ENCODE peak calls at places on chromosomes 13 and 19, in seven cellular contexts. One of them, this sample, is unnamed.
A peak's percentile ranks its signal among the peaks of the same experiment; 100 is the strongest.

GRCh38 chr19:18597809-18598660 is 8.6 kb downstream of the CRLF1 start:
- DNase-seq in heart left ventricle: no peak
- DNase-seq in H1: no peak
- DNase-seq in PC-3: no peak
- DNase-seq in fibroblast of lung: no peak
- DNase-seq in HepG2: no peak
- DNase-seq in ovary: no peak
- DNase-seq in this sample: no peak

GRCh38 chr13:97301382-97302095 is 79.4 kb downstream of the MBNL2 start:
- DNase-seq in heart left ventricle: no peak
- DNase-seq in HepG2: no peak
- DNase-seq in PC-3: no peak
- DNase-seq in ovary: no peak
- DNase-seq in H1: no peak
- DNase-seq in fibroblast of lung: no peak
- DNase-seq in this sample: no peak

GRCh38 chr19:3098515-3099346 is 4.6 kb downstream of the GNA11 start:
- DNase-seq in fibroblast of lung: no peak
- DNase-seq in PC-3: no peak
- DNase-seq in HepG2: no peak
- DNase-seq in ovary: no peak
- DNase-seq in H1: no peak
- DNase-seq in heart left ventricle: peak; percentile 89
- DNase-seq in this sample: no peak

GRCh38 chr19:1468274-1469199 is 10.5 kb downstream of the C19orf25 start:
- DNase-seq in heart left ventricle: no peak
- DNase-seq in fibroblast of lung: no peak
- DNase-seq in H1: no peak
- DNase-seq in ovary: no peak
- DNase-seq in HepG2: no peak
- DNase-seq in PC-3: peak; percentile 32
- DNase-seq in this sample: peak; percentile 27

GRCh38 chr19:1102407-1103106 is 1.2 kb upstream of the GPX4 start:
- DNase-seq in ovary: peak; percentile 67
- DNase-seq in heart left ventricle: no peak
- DNase-seq in fibroblast of lung: peak; percentile 100
- DNase-seq in PC-3: peak; percentile 96
- DNase-seq in HepG2: peak; percentile 91
- DNase-seq in H1: no peak
- DNase-seq in this sample: peak; percentile 100

GRCh38 chr13:79779061-79779460 is 298.1 kb downstream of the NDFIP2 start:
- DNase-seq in fibroblast of lung: no peak
- DNase-seq in ovary: no peak
- DNase-seq in PC-3: no peak
- DNase-seq in heart left ventricle: no peak
- DNase-seq in HepG2: no peak
- DNase-seq in H1: no peak
- DNase-seq in this sample: no peak

GRCh38 chr19:43506629-43507028 is 2.1 kb upstream of the PHLDB3 start:
- DNase-seq in H1: no peak
- DNase-seq in ovary: no peak
- DNase-seq in HepG2: no peak
- DNase-seq in heart left ventricle: no peak
- DNase-seq in fibroblast of lung: no peak
- DNase-seq in PC-3: no peak
- DNase-seq in this sample: no peak

GRCh38 chr13:79593611-79594275 is 112.8 kb downstream of the NDFIP2 start:
- DNase-seq in PC-3: peak; percentile 40
- DNase-seq in HepG2: no peak
- DNase-seq in heart left ventricle: no peak
- DNase-seq in H1: no peak
- DNase-seq in ovary: no peak
- DNase-seq in fibroblast of lung: peak; percentile 86
- DNase-seq in this sample: peak; percentile 85

GRCh38 chr19:10346509-10346908 is 7.1 kb upstream of the ICAM3 start:
- DNase-seq in fibroblast of lung: no peak
- DNase-seq in heart left ventricle: peak; percentile 50
- DNase-seq in PC-3: no peak
- DNase-seq in H1: no peak
- DNase-seq in HepG2: peak; percentile 74
- DNase-seq in ovary: no peak
- DNase-seq in this sample: peak; percentile 4

GRCh38 chr13:50444726-50445125 is 398.8 kb downstream of the DLEU7 start:
- DNase-seq in PC-3: no peak
- DNase-seq in ovary: no peak
- DNase-seq in fibroblast of lung: peak; percentile 77
- DNase-seq in H1: no peak
- DNase-seq in heart left ventricle: no peak
- DNase-seq in HepG2: no peak
- DNase-seq in this sample: no peak

GRCh38 chr13:97986841-97987240 is 33.4 kb downstream of the IPO5 start:
- DNase-seq in H1: no peak
- DNase-seq in heart left ventricle: no peak
- DNase-seq in ovary: no peak
- DNase-seq in fibroblast of lung: no peak
- DNase-seq in PC-3: no peak
- DNase-seq in HepG2: no peak
- DNase-seq in this sample: no peak

GRCh38 chr19:2613507-2614295 is 88.8 kb downstream of the GNG7 start:
- DNase-seq in HepG2: no peak
- DNase-seq in heart left ventricle: no peak
- DNase-seq in PC-3: peak; percentile 53
- DNase-seq in H1: no peak
- DNase-seq in fibroblast of lung: peak; percentile 23
- DNase-seq in ovary: no peak
- DNase-seq in this sample: no peak

GRCh38 chr19:43618921-43619261 is 538 bp downstream of the ZNF428 start:
- DNase-seq in heart left ventricle: no peak
- DNase-seq in ovary: no peak
- DNase-seq in H1: no peak
- DNase-seq in fibroblast of lung: no peak
- DNase-seq in HepG2: peak; percentile 79
- DNase-seq in PC-3: peak; percentile 12
- DNase-seq in this sample: no peak

GRCh38 chr13:30408319-30409101 is 13.8 kb upstream of the UBE2L5 start:
- DNase-seq in fibroblast of lung: peak; percentile 87
- DNase-seq in HepG2: peak; percentile 86
- DNase-seq in PC-3: peak; percentile 89
- DNase-seq in heart left ventricle: peak; percentile 95
- DNase-seq in H1: peak; percentile 92
- DNase-seq in ovary: peak; percentile 97
- DNase-seq in this sample: peak; percentile 75

GRCh38 chr13:31100721-31101120 is 61.0 kb downstream of the HSPH1 start:
- DNase-seq in fibroblast of lung: no peak
- DNase-seq in H1: no peak
- DNase-seq in ovary: no peak
- DNase-seq in PC-3: no peak
- DNase-seq in heart left ventricle: no peak
- DNase-seq in HepG2: no peak
- DNase-seq in this sample: no peak

GRCh38 chr13:95492044-95492801 is 60.3 kb upstream of the CLDN10 start:
- DNase-seq in ovary: no peak
- DNase-seq in HepG2: no peak
- DNase-seq in H1: no peak
- DNase-seq in heart left ventricle: no peak
- DNase-seq in PC-3: peak; percentile 32
- DNase-seq in fibroblast of lung: no peak
- DNase-seq in this sample: peak; percentile 73

GRCh38 chr19:5058456-5059190 is 89.7 kb downstream of the KDM4B start:
- DNase-seq in PC-3: peak; percentile 50
- DNase-seq in heart left ventricle: no peak
- DNase-seq in H1: no peak
- DNase-seq in ovary: no peak
- DNase-seq in fibroblast of lung: peak; percentile 59
- DNase-seq in HepG2: no peak
- DNase-seq in this sample: peak; percentile 23

GRCh38 chr19:4368128-4368820 is 24.9 kb downstream of the MPND start:
- DNase-seq in H1: no peak
- DNase-seq in heart left ventricle: no peak
- DNase-seq in PC-3: no peak
- DNase-seq in fibroblast of lung: peak; percentile 36
- DNase-seq in ovary: peak; percentile 69
- DNase-seq in HepG2: no peak
- DNase-seq in this sample: peak; percentile 22

GRCh38 chr19:43290568-43291359 is 21.4 kb upstream of the PSG9 start:
- DNase-seq in PC-3: no peak
- DNase-seq in fibroblast of lung: no peak
- DNase-seq in ovary: no peak
- DNase-seq in H1: no peak
- DNase-seq in heart left ventricle: no peak
- DNase-seq in HepG2: no peak
- DNase-seq in this sample: no peak

GRCh38 chr13:49459580-49459979 is 15.5 kb downstream of the SETDB2 start:
- DNase-seq in HepG2: no peak
- DNase-seq in H1: no peak
- DNase-seq in heart left ventricle: no peak
- DNase-seq in fibroblast of lung: no peak
- DNase-seq in ovary: no peak
- DNase-seq in PC-3: no peak
- DNase-seq in this sample: no peak

GRCh38 chr19:17306285-17306714 is 628 bp downstream of the MRPL34 start:
- DNase-seq in H1: no peak
- DNase-seq in ovary: no peak
- DNase-seq in PC-3: peak; percentile 33
- DNase-seq in HepG2: no peak
- DNase-seq in fibroblast of lung: no peak
- DNase-seq in heart left ventricle: no peak
- DNase-seq in this sample: no peak

GRCh38 chr19:42284641-42285341 is 15.7 kb downstream of the CIC start:
- DNase-seq in fibroblast of lung: no peak
- DNase-seq in heart left ventricle: no peak
- DNase-seq in HepG2: no peak
- DNase-seq in ovary: peak; percentile 75
- DNase-seq in PC-3: no peak
- DNase-seq in H1: no peak
- DNase-seq in this sample: no peak

GRCh38 chr13:72990883-72991282 is 67.9 kb upstream of the KLF5 start:
- DNase-seq in HepG2: no peak
- DNase-seq in heart left ventricle: no peak
- DNase-seq in PC-3: no peak
- DNase-seq in fibroblast of lung: no peak
- DNase-seq in ovary: no peak
- DNase-seq in H1: no peak
- DNase-seq in this sample: no peak

DNA sequence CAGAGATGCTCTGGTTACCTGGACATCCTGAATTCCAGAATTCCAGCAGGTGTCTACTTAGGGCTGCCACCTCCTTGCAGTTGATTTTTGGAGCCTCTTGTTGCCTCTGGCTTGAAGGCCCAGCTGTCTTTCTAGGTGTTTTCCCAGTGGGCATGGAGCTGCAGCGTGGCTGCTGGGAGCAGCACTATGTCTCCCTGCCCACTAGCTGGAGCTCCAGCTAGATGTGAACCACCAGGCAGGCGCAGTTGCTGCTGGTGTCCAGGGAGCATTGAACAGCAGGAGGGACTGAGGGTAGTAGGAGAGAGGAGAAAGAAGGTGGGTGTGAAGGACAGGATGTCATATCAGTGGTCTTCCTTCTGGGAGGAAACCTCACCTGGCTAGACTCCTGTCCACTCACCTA is 9.9 kb upstream of the SELENOW start:
- DNase-seq in fibroblast of lung: no peak
- DNase-seq in HepG2: no peak
- DNase-seq in ovary: no peak
- DNase-seq in PC-3: no peak
- DNase-seq in heart left ventricle: no peak
- DNase-seq in H1: no peak
- DNase-seq in this sample: no peak
- TF ChIP-seq CTCF in fibroblast of lung: no peak
- TF ChIP-seq CTCF in HepG2: peak; percentile 52
- TF ChIP-seq CTCF in ovary: no peak
- TF ChIP-seq CTCF in PC-3: no peak
- TF ChIP-seq CTCF in heart left ventricle: no peak
- TF ChIP-seq CTCF in H1: no peak
- TF ChIP-seq CTCF in this sample: no peak

GRCh38 chr19:15195987-15196682 is 4.7 kb downstream of the NOTCH3 start:
- DNase-seq in fibroblast of lung: peak; percentile 33
- DNase-seq in H1: no peak
- DNase-seq in HepG2: no peak
- DNase-seq in ovary: peak; percentile 48
- DNase-seq in PC-3: peak; percentile 96
- DNase-seq in heart left ventricle: no peak
- DNase-seq in this sample: peak; percentile 79

GRCh38 chr19:15199219-15199651 is 1.6 kb downstream of the NOTCH3 start:
- DNase-seq in ovary: no peak
- DNase-seq in HepG2: no peak
- DNase-seq in heart left ventricle: no peak
- DNase-seq in PC-3: no peak
- DNase-seq in fibroblast of lung: no peak
- DNase-seq in H1: no peak
- DNase-seq in this sample: no peak

GRCh38 chr19:15196683-15197005 is 4.2 kb downstream of the NOTCH3 start:
- DNase-seq in HepG2: no peak
- DNase-seq in heart left ventricle: no peak
- DNase-seq in PC-3: no peak
- DNase-seq in fibroblast of lung: no peak
- DNase-seq in ovary: no peak
- DNase-seq in H1: no peak
- DNase-seq in this sample: no peak

GRCh38 chr19:15197275-15198005 is 3.4 kb downstream of the NOTCH3 start:
- DNase-seq in HepG2: no peak
- DNase-seq in heart left ventricle: no peak
- DNase-seq in H1: no peak
- DNase-seq in PC-3: no peak
- DNase-seq in ovary: no peak
- DNase-seq in fibroblast of lung: no peak
- DNase-seq in this sample: no peak

GRCh38 chr19:15198006-15198356 is 2.8 kb downstream of the NOTCH3 start:
- DNase-seq in H1: no peak
- DNase-seq in HepG2: no peak
- DNase-seq in heart left ventricle: no peak
- DNase-seq in ovary: no peak
- DNase-seq in fibroblast of lung: no peak
- DNase-seq in PC-3: peak; percentile 8
- DNase-seq in this sample: peak; percentile 22
- H3K4me3 ChIP-seq in H1: no peak overlapping the region
- H3K4me3 ChIP-seq in HepG2: no peak overlapping the region
- H3K4me3 ChIP-seq in heart left ventricle: peak overlapping the region; percentile 58
- H3K4me3 ChIP-seq in ovary: no peak overlapping the region
- H3K4me3 ChIP-seq in fibroblast of lung: no peak overlapping the region
- H3K4me3 ChIP-seq in PC-3: no peak overlapping the region
- H3K4me3 ChIP-seq in this sample: no peak overlapping the region

DNA sequence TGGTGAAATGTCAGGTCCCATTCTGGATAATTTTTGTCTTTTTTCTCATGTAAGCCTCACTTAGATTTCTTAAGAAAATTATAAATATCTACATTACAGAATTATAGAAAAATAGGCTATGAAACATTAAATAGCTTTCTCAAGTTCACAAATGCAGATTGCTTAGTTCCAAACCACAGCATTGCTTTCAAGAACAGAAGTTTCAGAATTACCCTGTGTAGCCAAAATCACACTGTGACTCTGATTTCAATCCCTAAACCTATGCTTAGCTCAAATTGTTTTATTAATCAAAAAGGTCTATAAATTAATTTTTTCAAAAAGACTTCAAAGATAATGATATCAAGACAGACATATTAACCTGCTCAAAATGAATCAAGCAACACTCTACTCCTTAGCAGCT is 881.2 kb upstream of the PCDH20 start:
- DNase-seq in PC-3: no peak
- DNase-seq in heart left ventricle: no peak
- DNase-seq in H1: no peak
- DNase-seq in fibroblast of lung: no peak
- DNase-seq in ovary: no peak
- DNase-seq in HepG2: no peak
- DNase-seq in this sample: no peak
- H3K27me3 ChIP-seq in PC-3: no peaks in the 10 kb centered on the region
- H3K27me3 ChIP-seq in heart left ventricle: no peaks in the 10 kb centered on the region
- H3K27me3 ChIP-seq in H1: no peaks in the 10 kb centered on the region
- H3K27me3 ChIP-seq in fibroblast of lung: no peaks in the 10 kb centered on the region
- H3K27me3 ChIP-seq in ovary: no peaks in the 10 kb centered on the region
- H3K27me3 ChIP-seq in HepG2: no peaks in the 10 kb centered on the region
- H3K27me3 ChIP-seq in this sample: no peaks in the 10 kb centered on the region

GRCh38 chr13:65095118-65095517 is 2135.0 kb downstream of the PCDH9 start:
- DNase-seq in HepG2: no peak
- DNase-seq in heart left ventricle: no peak
- DNase-seq in ovary: no peak
- DNase-seq in H1: no peak
- DNase-seq in PC-3: no peak
- DNase-seq in fibroblast of lung: no peak
- DNase-seq in this sample: no peak
- TF ChIP-seq CTCF in HepG2: no peak
- TF ChIP-seq CTCF in heart left ventricle: no peak
- TF ChIP-seq CTCF in ovary: no peak
- TF ChIP-seq CTCF in H1: no peak
- TF ChIP-seq CTCF in PC-3: no peak
- TF ChIP-seq CTCF in fibroblast of lung: no peak
- TF ChIP-seq CTCF in this sample: no peak

This sample was measured in bronchial epithelial cell.